ENCODE peak calls at places on chromosomes 7 and 10, in five cellular contexts. R is SW 1271; W is SK-N-DZ; B is GM12891; U is activated T-cell treated with anti-CD3 and anti-CD28 coated beads, Interleukin-2, amount 50 U/mL, for 24 hours. N is an unnamed sample.

GRCh38 chr10:14648042-14648765 is 126.5 kb downstream of the FAM107B start:
- DNase-seq in R (no peak), B (peak), W (peak), U (peak), N (peak)

GRCh38 chr10:20314431-20314830 is 498.2 kb downstream of the PLXDC2 start:
- DNase-seq in B (no peak), U (no peak), W (no peak), R (no peak), N (no peak)

GRCh38 chr10:43681721-43682120 is 33.0 kb upstream of the ZNF32 start:
- DNase-seq in U (no peak), B (no peak), R (no peak), W (no peak), N (no peak)

GRCh38 chr7:45484094-45484493 is 90.1 kb upstream of the ADCY1 start:
- DNase-seq in U (no peak), R (no peak), B (no peak), W (no peak), N (no peak)

GRCh38 chr10:119371704-119372663 is 164.6 kb downstream of the GRK5 start:
- DNase-seq in B (no peak), R (no peak), U (no peak), W (no peak), N (no peak)

GRCh38 chr10:42859256-42859655 is 76.7 kb downstream of the BMS1 start:
- DNase-seq in U (no peak), R (no peak), W (no peak), B (no peak), N (no peak)

GRCh38 chr10:102967123-102967522 is 49.0 kb downstream of the CNNM2 start:
- DNase-seq in B (no peak), R (no peak), W (no peak), U (no peak), N (no peak)

GRCh38 chr7:155356323-155357105 is 58.8 kb downstream of the INSIG1 start:
- DNase-seq in U (no peak), B (no peak), R (no peak), W (no peak), N (no peak)

GRCh38 chr10:29243061-29243460 is 45.8 kb upstream of the LYZL1 start:
- DNase-seq in W (no peak), U (no peak), R (no peak), B (no peak), N (no peak)

GRCh38 chr7:98687331-98687863 is 70.3 kb downstream of the NPTX2 start:
- DNase-seq in B (no peak), W (no peak), U (no peak), R (no peak), N (no peak)